ENCODE peak calls at places on chromosomes 7 and 10, in four cellular contexts. E is SK-N-MC; X is stimulated activated CD8-positive, alpha-beta memory T cell treated with anti-CD3 and anti-CD28 coated beads, Interleukin-15, amount 100 ng/mL, for 4 hours; J is iPS DF 6.9. C is an unnamed sample.

GRCh38 chr10:46321770-46322169 is 35.0 kb downstream of the ANTXRL start:
- DNase-seq in E (no peak), X (no peak), J (no peak), C (no peak)

GRCh38 chr10:124306922-124307371 is 111.8 kb downstream of the OAT start:
- DNase-seq in E (no peak), X (no peak), J (no peak), C (no peak)

GRCh38 chr7:151178236-151178635 is 8.8 kb downstream of the ASB10 start:
- DNase-seq in E (no peak), X (no peak), J (no peak), C (no peak)

GRCh38 chr7:115975766-115976165 is 54.8 kb downstream of the TFEC start:
- DNase-seq in E (no peak), X (no peak), J (no peak), C (no peak)

GRCh38 chr7:23895666-23896096 is 185.7 kb downstream of the STK31 start:
- DNase-seq in E (no peak), X (no peak), J (no peak), C (no peak)

GRCh38 chr7:32680259-32681173 is 185.2 kb downstream of the AVL9 start:
- DNase-seq in E (no peak), X (no peak), J (no peak), C (no peak)

GRCh38 chr7:114852275-114852674 is 69.6 kb upstream of the MDFIC start:
- DNase-seq in E (no peak), X (no peak), J (no peak), C (no peak)

GRCh38 chr10:44243851-44244502 is 140.9 kb downstream of the CXCL12 start:
- DNase-seq in E (no peak), X (no peak), J (no peak), C (no peak)

GRCh38 chr7:17444151-17444550 is 145.7 kb downstream of the AHR start:
- DNase-seq in E (no peak), X (no peak), J (no peak), C (no peak)

GRCh38 chr10:81570349-81570748 is 304.6 kb upstream of the NRG3 start:
- DNase-seq in E (no peak), X (no peak), J (no peak), C (peak)

GRCh38 chr7:74178632-74179031 is 4.5 kb downstream of the EIF4H start:
- DNase-seq in E (no peak), X (no peak), J (no peak), C (no peak)

GRCh38 chr10:70352401-70353097 is 29.9 kb downstream of the LRRC20 start:
- DNase-seq in E (no peak), X (no peak), J (no peak), C (no peak)

GRCh38 chr10:88527245-88527644 is 55.9 kb downstream of the RNLS start:
- DNase-seq in E (no peak), X (no peak), J (no peak), C (no peak)

GRCh38 chr10:127882801-127883459 is 9.8 kb downstream of the CLRN3 start:
- DNase-seq in E (no peak), X (no peak), J (no peak), C (no peak)

GRCh38 chr7:39271386-39271785 is 293.7 kb downstream of the POU6F2 start:
- DNase-seq in E (no peak), X (no peak), J (no peak), C (peak)

GRCh38 chr10:34565934-34566333 is 249.2 kb downstream of the PARD3 start:
- DNase-seq in E (no peak), X (no peak), J (no peak), C (no peak)

GRCh38 chr7:8418627-8419245 is 14.7 kb upstream of the NXPH1 start:
- DNase-seq in E (peak), X (no peak), J (no peak), C (no peak)

GRCh38 chr7:33745934-33746333 is 159.4 kb upstream of the BMPER start:
- DNase-seq in E (no peak), X (no peak), J (no peak), C (no peak)

GRCh38 chr10:83522881-83523386 is 616.4 kb upstream of the GHITM start:
- DNase-seq in E (no peak), X (no peak), J (no peak), C (peak)

GRCh38 chr10:7484456-7485266 is 73.8 kb upstream of the SFMBT2 start:
- DNase-seq in E (no peak), X (peak), J (no peak), C (no peak)

GRCh38 chr10:12420530-12421117 is 71.3 kb downstream of the CAMK1D start:
- DNase-seq in E (no peak), X (no peak), J (no peak), C (peak)

GRCh38 chr7:147013820-147014219 is 897.2 kb downstream of the CNTNAP2 start:
- DNase-seq in E (no peak), X (no peak), J (no peak), C (no peak)